ENCODE peak calls at places on chromosome 3, in eight cellular contexts. F is activated T-helper 1 cell treated with anti-CD3 and anti-CD28 coated beads, Interleukin-2, amount 50 U/mL, for 16 hours; A is psoas muscle; G is amygdala; C is NT2/D1; W is nucleus accumbens; I is foreskin fibroblast; T is ELF-1. Z is an unnamed sample.

GRCh38 chr3:146589899-146590508 is 15.1 kb downstream of the PLSCR5 start:
- DNase-seq in F (no peak), I (peak), C (peak), A (no peak), W (no peak), T (no peak), G (no peak), Z (peak)

GRCh38 chr3:396293-396692 is 199.7 kb downstream of the CHL1 start:
- DNase-seq in I (no peak), A (no peak), T (no peak), C (no peak), G (no peak), F (no peak), W (no peak), Z (no peak)

GRCh38 chr3:55282994-55283393 is 204.1 kb downstream of the WNT5A start:
- DNase-seq in I (no peak), C (no peak), F (no peak), W (no peak), T (peak), G (no peak), A (no peak), Z (no peak)

GRCh38 chr3:129021140-129021551 is 20.0 kb downstream of the EFCC1 start:
- DNase-seq in I (peak), C (no peak), W (no peak), G (no peak), A (no peak), T (no peak), F (no peak), Z (no peak)

GRCh38 chr3:112582242-112582874 is 20.5 kb downstream of the SLC35A5 start:
- DNase-seq in A (no peak), G (no peak), C (peak), T (no peak), I (peak), F (no peak), W (no peak), Z (no peak)

GRCh38 chr3:168467085-168467714 is 371.5 kb upstream of the GOLIM4 start:
- DNase-seq in G (no peak), F (no peak), T (peak), C (peak), W (no peak), A (no peak), I (peak), Z (peak)

GRCh38 chr3:112847692-112848091 is 1.0 kb upstream of the CD200R1L start:
- DNase-seq in F (no peak), I (no peak), C (no peak), A (no peak), T (no peak), G (no peak), W (no peak), Z (no peak)

GRCh38 chr3:354433-354832 is 157.9 kb downstream of the CHL1 start:
- DNase-seq in F (no peak), W (no peak), T (peak), I (peak), C (peak), A (no peak), G (no peak), Z (peak)

GRCh38 chr3:42277676-42278075 is 11.7 kb upstream of the CCK start:
- DNase-seq in I (no peak), W (no peak), A (no peak), T (no peak), F (no peak), C (no peak), G (no peak), Z (no peak)

GRCh38 chr3:155995525-155996370 is 124.6 kb upstream of the KCNAB1 start:
- DNase-seq in A (no peak), G (no peak), I (peak), W (no peak), C (no peak), T (peak), F (no peak), Z (no peak)